ENCODE peak calls at places on chromosomes 12 and 14, in five cellular contexts. Q, C, W, I and O are unnamed samples.

GRCh38 chr12:16955083-16955657 is 349.2 kb upstream of the LMO3 start:
- DNase-seq in W (no peak), Q (no peak), C (peak), I (no peak), O (no peak)

GRCh38 chr12:89245090-89245489 is 107.2 kb downstream of the DUSP6 start:
- DNase-seq in C (no peak), W (no peak), Q (no peak), I (no peak), O (no peak)

GRCh38 chr14:61484011-61484410 is 162.6 kb downstream of the PRKCH start:
- DNase-seq in I (no peak), Q (no peak), W (no peak), C (no peak), O (no peak)

GRCh38 chr14:63713765-63714164 is 14.1 kb downstream of the SGPP1 start:
- DNase-seq in W (no peak), Q (no peak), I (no peak), C (peak), O (no peak)

GRCh38 chr12:70843363-70843762 is 77.2 kb downstream of the PTPRR start:
- DNase-seq in C (no peak), W (no peak), I (no peak), Q (no peak), O (no peak)

GRCh38 chr14:90903101-90903500 is 86.9 kb upstream of the TTC7B start:
- DNase-seq in C (peak), W (no peak), Q (peak), I (no peak), O (no peak)

GRCh38 chr12:108475396-108475795 is 39.7 kb upstream of the FICD start:
- DNase-seq in W (no peak), Q (no peak), C (no peak), I (no peak), O (no peak)

GRCh38 chr12:70919597-70920035 is 922 bp downstream of the PTPRR start:
- DNase-seq in I (no peak), Q (no peak), W (no peak), C (no peak), O (no peak)

GRCh38 chr12:18130855-18131254 is 40.9 kb upstream of the RERGL start:
- DNase-seq in W (no peak), I (no peak), C (no peak), Q (no peak), O (no peak)

GRCh38 chr12:11542599-11542998 is 106.9 kb upstream of the ETV6 start:
- DNase-seq in I (no peak), C (no peak), Q (no peak), W (no peak), O (no peak)
- TF ChIP-seq CTCF in I (no peak), C (no peak), Q (no peak), W (no peak), O (no peak)

GRCh38 chr12:44245932-44246331 is 410.1 kb downstream of the TMEM117 start:
- DNase-seq in I (no peak), C (no peak), W (no peak), Q (no peak), O (no peak)

GRCh38 chr12:44253338-44253856 is 417.5 kb downstream of the TMEM117 start:
- DNase-seq in W (no peak), C (no peak), I (no peak), Q (no peak), O (no peak)

GRCh38 chr12:44247588-44247987 is 411.7 kb downstream of the TMEM117 start:
- DNase-seq in W (no peak), Q (no peak), I (no peak), C (peak), O (no peak)

GRCh38 chr12:44246481-44247105 is 410.7 kb downstream of the TMEM117 start:
- DNase-seq in Q (no peak), I (no peak), C (no peak), W (no peak), O (no peak)

DNA sequence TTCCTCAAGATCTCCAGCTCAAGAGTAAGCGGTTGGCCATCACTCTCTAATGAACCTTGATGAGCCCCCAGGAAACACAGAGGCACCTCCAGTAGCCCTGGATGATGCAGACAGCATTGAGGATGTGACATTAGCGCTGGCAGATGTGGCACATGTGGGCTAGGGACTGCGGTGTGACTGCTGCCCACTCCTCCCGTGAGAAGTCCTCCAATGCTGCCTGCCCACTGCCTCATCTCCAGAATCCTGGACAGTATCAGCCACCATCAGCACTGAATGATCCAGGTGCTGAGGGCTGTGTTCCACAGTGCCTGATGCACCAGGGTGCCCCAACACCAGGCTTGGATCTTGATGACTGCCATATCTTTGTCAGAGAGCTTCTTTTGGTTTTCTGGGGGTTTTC is 412.6 kb downstream of the TMEM117 start:
- DNase-seq in Q (no peak), I (no peak), C (no peak), W (no peak), O (no peak)
- TF ChIP-seq CTCF in Q (no peak), I (no peak), C (no peak), W (no peak), O (no peak)

DNA sequence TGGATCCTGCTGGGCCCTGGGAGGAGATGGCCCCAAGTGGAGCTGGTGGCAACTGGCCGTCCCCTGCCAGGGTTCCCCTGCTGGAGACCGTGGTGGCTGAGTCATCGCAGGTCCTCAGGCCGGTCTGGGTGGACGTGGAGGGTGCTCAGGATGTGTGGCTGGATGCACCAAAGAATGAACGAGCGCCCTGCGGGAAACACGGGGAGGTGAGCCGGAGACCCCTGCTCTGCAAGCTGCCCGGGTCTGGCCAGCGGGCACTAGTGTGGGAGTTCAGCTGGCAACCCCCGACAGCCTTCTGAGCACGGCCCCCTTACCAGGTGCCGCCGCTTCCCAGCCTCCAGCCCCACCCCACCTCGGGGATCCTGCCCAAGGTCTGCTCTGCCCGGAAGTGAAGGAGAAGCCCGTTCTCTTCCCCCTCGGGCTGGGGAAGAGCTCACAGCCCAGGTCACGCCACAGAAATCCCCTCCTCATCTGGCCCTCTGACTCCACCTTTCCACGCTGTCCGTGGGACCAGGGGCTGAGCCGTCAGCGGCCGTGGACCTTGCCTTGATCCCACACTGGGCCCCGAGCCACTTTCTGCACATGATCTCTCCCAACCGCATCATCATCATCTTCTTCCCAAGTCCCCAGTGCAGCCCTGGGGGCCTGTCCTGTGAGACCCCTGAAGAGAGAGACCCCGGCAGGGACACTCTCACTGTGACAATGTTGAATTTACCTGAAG is 165.5 kb downstream of the KIF26A start:
- DNase-seq in I (no peak), Q (no peak), W (no peak), C (no peak), O (no peak)
- TF ChIP-seq CTCF in I (no peak), Q (no peak), W (no peak), C (no peak), O (no peak)

DNA sequence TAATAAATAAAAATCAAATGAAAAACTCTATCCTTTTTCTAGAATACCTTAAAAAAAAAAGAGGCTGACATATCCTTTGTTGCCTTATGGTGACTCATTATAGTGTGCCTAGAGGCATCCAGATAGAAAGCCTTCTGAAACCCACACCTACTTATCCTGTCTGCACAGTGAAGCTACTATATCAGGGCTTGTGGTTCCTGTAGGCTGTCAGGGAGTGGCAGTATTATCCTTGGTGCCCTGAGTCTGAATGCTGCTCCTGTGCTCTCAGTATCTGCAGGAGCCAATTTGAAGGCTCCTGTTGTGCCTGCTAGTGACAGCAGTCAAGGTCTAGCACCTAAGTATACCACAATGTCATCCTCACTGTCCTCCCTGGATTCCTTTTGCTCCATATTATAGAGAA is 168.4 kb upstream of the AVPR1A start:
- DNase-seq in I (no peak), Q (no peak), C (peak), W (no peak), O (no peak)
- TF ChIP-seq CTCF in I (no peak), Q (no peak), C (no peak), W (no peak), O (no peak)

GRCh38 chr12:122449317-122449716 is 26.8 kb upstream of the CLIP1 start:
- DNase-seq in Q (no peak), I (no peak), C (peak), W (no peak), O (no peak)
- TF ChIP-seq CTCF in Q (peak), I (no peak), C (no peak), W (no peak), O (peak)

GRCh38 chr12:2194571-2194970 is 141.8 kb downstream of the CACNA1C start:
- DNase-seq in I (no peak), Q (no peak), W (no peak), C (no peak), O (no peak)

GRCh38 chr12:2198088-2198501 is 145.3 kb downstream of the CACNA1C start:
- DNase-seq in Q (no peak), W (no peak), C (no peak), I (no peak), O (no peak)

GRCh38 chr12:2195085-2195484 is 142.3 kb downstream of the CACNA1C start:
- DNase-seq in Q (no peak), I (no peak), C (no peak), W (no peak), O (no peak)

GRCh38 chr12:2194060-2194459 is 141.3 kb downstream of the CACNA1C start:
- DNase-seq in C (no peak), I (no peak), W (no peak), Q (no peak), O (no peak)

GRCh38 chr12:2198542-2198941 is 145.8 kb downstream of the CACNA1C start:
- DNase-seq in W (no peak), C (no peak), I (no peak), Q (no peak), O (no peak)
- TF ChIP-seq CTCF in W (no peak), C (no peak), I (no peak), Q (no peak), O (no peak)

GRCh38 chr12:106145539-106146447 is 7.0 kb upstream of the NUAK1 start:
- DNase-seq in C (no peak), W (peak), I (no peak), Q (peak), O (no peak)

GRCh38 chr12:106146987-106147386 is 8.2 kb upstream of the NUAK1 start:
- DNase-seq in C (no peak), W (no peak), Q (no peak), I (no peak), O (no peak)

GRCh38 chr12:106144847-106145246 is 6.1 kb upstream of the NUAK1 start:
- DNase-seq in Q (no peak), I (no peak), C (no peak), W (no peak), O (no peak)

GRCh38 chr12:106149096-106149784 is 10.5 kb upstream of the NUAK1 start:
- DNase-seq in C (peak), I (no peak), W (no peak), Q (peak), O (no peak)

DNA sequence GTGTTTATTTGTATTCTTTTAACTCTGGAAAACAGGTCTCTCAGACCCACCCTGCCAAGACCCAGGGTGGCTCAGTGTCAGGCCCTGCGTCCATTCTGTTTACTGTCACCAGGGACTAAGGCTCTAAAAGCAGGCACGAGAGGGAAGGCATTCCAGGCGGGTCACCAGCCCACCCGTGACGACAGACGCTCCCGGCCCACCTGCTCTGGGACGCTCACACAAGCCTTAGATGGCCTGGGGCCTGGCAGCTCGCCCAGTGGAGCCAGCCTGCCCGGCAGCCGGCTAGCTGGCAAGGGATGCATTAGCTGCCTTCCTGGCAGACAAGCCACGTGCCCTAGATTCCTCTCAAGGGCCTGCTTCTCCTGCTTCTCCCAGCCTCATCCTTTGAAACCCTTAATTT is 9.2 kb upstream of the NUAK1 start:
- DNase-seq in Q (peak), I (no peak), W (peak), C (no peak), O (no peak)
- TF ChIP-seq CTCF in Q (no peak), I (no peak), W (no peak), C (no peak), O (no peak)

GRCh38 chr12:130194154-130194553 is 31.9 kb downstream of the FZD10 start:
- DNase-seq in W (no peak), Q (no peak), C (no peak), I (no peak), O (no peak)

GRCh38 chr12:130195776-130196175 is 33.5 kb downstream of the FZD10 start:
- DNase-seq in Q (no peak), I (no peak), C (no peak), W (no peak), O (peak)

GRCh38 chr12:130196827-130197226 is 34.6 kb downstream of the FZD10 start:
- DNase-seq in I (no peak), Q (no peak), C (no peak), W (no peak), O (peak)

GRCh38 chr12:130195369-130195768 is 33.1 kb downstream of the FZD10 start:
- DNase-seq in C (no peak), W (no peak), I (no peak), Q (no peak), O (peak)

DNA sequence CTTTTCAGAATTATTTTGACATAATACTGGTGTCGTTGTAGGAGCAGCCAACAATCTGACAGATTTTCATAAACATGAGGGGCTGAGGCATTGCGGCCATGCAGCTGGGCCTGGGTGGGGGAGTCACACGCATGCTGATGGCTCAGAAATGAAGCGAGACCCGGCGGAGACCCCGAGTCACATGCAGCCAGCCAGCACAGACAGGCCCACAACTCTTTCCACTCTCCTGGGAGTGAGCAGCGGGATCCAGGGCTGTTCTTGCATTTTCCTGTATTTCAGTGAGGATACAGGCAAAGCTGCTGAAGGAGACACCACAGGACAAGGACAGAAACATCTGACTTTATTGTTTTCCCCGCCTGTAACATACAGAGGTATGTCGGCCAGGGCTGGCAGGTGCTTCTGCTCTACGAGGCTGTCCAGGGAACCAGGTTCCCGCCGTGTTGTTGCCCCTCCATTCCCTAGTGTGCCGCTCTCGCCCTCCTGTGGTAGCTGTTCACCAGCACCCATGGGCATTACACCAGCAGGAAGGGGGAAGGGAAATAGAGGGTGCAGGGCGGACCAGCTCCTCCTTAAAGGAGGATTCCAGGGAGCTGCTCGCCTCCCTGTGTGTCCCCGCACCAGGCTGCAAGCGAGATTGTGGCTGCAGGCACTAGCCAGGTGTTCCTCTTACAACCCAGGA is 30.5 kb downstream of the FZD10 start:
- DNase-seq in W (no peak), Q (no peak), I (no peak), C (peak), O (peak)
- TF ChIP-seq CTCF in W (no peak), Q (no peak), I (no peak), C (no peak), O (peak)